ENCODE peak calls at places on chromosomes 5 and 9, in seven cellular contexts. N is psoas muscle, P is HepG2, L is PC-3, B is fibroblast of the aortic adventitia, G is cardiac fibroblast, O is fibroblast of pulmonary artery. A is an unnamed sample.

GRCh38 chr5:68554566-68555279 is 339.2 kb downstream of the PIK3R1 start:
- DNase-seq in N (peak; percentile 69), P (no peak), L (no peak), B (peak; percentile 99), G (peak; percentile 75), O (peak; percentile 88), A (peak; percentile 94)

GRCh38 chr5:113574417-113574816 is 60.9 kb downstream of the YTHDC2 start:
- DNase-seq in N (no peak), P (no peak), L (peak; percentile 65), B (peak; percentile 82), G (peak; percentile 87), O (peak; percentile 83), A (peak; percentile 64)

GRCh38 chr9:124453586-124454191 is 3.4 kb downstream of the ADGRD2 start:
- DNase-seq in N (no peak), P (no peak), L (no peak), B (no peak), G (no peak), O (no peak), A (no peak)

GRCh38 chr9:121154782-121155181 is 46.9 kb downstream of the RAB14 start:
- DNase-seq in N (no peak), P (no peak), L (peak; percentile 70), B (no peak), G (no peak), O (no peak), A (no peak)

GRCh38 chr9:91034521-91034920 is 232.9 kb downstream of the SYK start:
- DNase-seq in N (no peak), P (no peak), L (peak; percentile 49), B (no peak), G (no peak), O (no peak), A (no peak)

GRCh38 chr9:122100756-122101155 is 7.6 kb upstream of the TTLL11 start:
- DNase-seq in N (no peak), P (no peak), L (no peak), B (no peak), G (no peak), O (no peak), A (no peak)

GRCh38 chr9:76297721-76298239 is 96.4 kb downstream of the RFK start:
- DNase-seq in N (peak; percentile 59), P (no peak), L (no peak), B (peak; percentile 77), G (peak; percentile 45), O (peak; percentile 48), A (peak; percentile 77)

GRCh38 chr9:111662851-111663823 is 1.7 kb downstream of the GNG10 start:
- DNase-seq in N (no peak), P (no peak), L (no peak), B (no peak), G (no peak), O (no peak), A (no peak)

GRCh38 chr5:135067587-135067986 is 33.6 kb upstream of the PITX1 start:
- DNase-seq in N (no peak), P (no peak), L (no peak), B (no peak), G (no peak), O (no peak), A (no peak)

GRCh38 chr5:62720036-62720441 is 141.4 kb downstream of the LRRC70 start:
- DNase-seq in N (no peak), P (peak; percentile 30), L (peak; percentile 41), B (no peak), G (no peak), O (peak; percentile 17), A (no peak)

GRCh38 chr9:22954964-22955363 is 508.3 kb downstream of the DMRTA1 start:
- DNase-seq in N (no peak), P (no peak), L (no peak), B (no peak), G (no peak), O (no peak), A (no peak)

GRCh38 chr9:113519401-113520108 is 56.0 kb downstream of the RGS3 start:
- DNase-seq in N (no peak), P (peak; percentile 33), L (peak; percentile 35), B (peak; percentile 30), G (peak; percentile 25), O (peak; percentile 8), A (no peak)

GRCh38 chr9:130058887-130059286 is 5.2 kb downstream of the GPR107 start:
- DNase-seq in N (no peak), P (no peak), L (no peak), B (peak; percentile 43), G (no peak), O (no peak), A (no peak)

GRCh38 chr5:160064441-160064840 is 54.8 kb downstream of the PWWP2A start:
- DNase-seq in N (no peak), P (no peak), L (no peak), B (no peak), G (no peak), O (no peak), A (no peak)

GRCh38 chr5:122470365-122470764 is 158.3 kb downstream of the SNCAIP start:
- DNase-seq in N (no peak), P (no peak), L (no peak), B (no peak), G (no peak), O (no peak), A (no peak)

GRCh38 chr5:122469520-122469919 is 157.5 kb downstream of the SNCAIP start:
- DNase-seq in N (no peak), P (no peak), L (no peak), B (no peak), G (no peak), O (no peak), A (no peak)

GRCh38 chr5:122471031-122471751 is 159.2 kb downstream of the SNCAIP start:
- DNase-seq in N (no peak), P (no peak), L (no peak), B (no peak), G (no peak), O (no peak), A (no peak)

GRCh38 chr5:122465994-122466393 is 154.0 kb downstream of the SNCAIP start:
- DNase-seq in N (no peak), P (no peak), L (no peak), B (no peak), G (no peak), O (no peak), A (no peak)

GRCh38 chr5:122468351-122469111 is 156.5 kb downstream of the SNCAIP start:
- DNase-seq in N (no peak), P (no peak), L (no peak), B (no peak), G (no peak), O (no peak), A (no peak)
- TF ChIP-seq CTCF in N (no peak), P (no peak), L (peak; percentile 34), B (no peak), G (peak; percentile 2), O (peak; percentile 15), A (no peak)

GRCh38 chr9:77450093-77450475 is 198.0 kb downstream of the GNA14 start:
- DNase-seq in N (no peak), P (no peak), L (no peak), B (no peak), G (no peak), O (no peak), A (no peak)

GRCh38 chr9:77447646-77448045 is 200.5 kb downstream of the GNA14 start:
- DNase-seq in N (no peak), P (no peak), L (no peak), B (no peak), G (no peak), O (no peak), A (no peak)

GRCh38 chr9:77451507-77451906 is 196.6 kb downstream of the GNA14 start:
- DNase-seq in N (no peak), P (no peak), L (peak; percentile 45), B (no peak), G (no peak), O (no peak), A (no peak)

GRCh38 chr9:77453857-77454647 is 194.1 kb downstream of the GNA14 start:
- DNase-seq in N (no peak), P (no peak), L (no peak), B (no peak), G (no peak), O (no peak), A (no peak)

DNA sequence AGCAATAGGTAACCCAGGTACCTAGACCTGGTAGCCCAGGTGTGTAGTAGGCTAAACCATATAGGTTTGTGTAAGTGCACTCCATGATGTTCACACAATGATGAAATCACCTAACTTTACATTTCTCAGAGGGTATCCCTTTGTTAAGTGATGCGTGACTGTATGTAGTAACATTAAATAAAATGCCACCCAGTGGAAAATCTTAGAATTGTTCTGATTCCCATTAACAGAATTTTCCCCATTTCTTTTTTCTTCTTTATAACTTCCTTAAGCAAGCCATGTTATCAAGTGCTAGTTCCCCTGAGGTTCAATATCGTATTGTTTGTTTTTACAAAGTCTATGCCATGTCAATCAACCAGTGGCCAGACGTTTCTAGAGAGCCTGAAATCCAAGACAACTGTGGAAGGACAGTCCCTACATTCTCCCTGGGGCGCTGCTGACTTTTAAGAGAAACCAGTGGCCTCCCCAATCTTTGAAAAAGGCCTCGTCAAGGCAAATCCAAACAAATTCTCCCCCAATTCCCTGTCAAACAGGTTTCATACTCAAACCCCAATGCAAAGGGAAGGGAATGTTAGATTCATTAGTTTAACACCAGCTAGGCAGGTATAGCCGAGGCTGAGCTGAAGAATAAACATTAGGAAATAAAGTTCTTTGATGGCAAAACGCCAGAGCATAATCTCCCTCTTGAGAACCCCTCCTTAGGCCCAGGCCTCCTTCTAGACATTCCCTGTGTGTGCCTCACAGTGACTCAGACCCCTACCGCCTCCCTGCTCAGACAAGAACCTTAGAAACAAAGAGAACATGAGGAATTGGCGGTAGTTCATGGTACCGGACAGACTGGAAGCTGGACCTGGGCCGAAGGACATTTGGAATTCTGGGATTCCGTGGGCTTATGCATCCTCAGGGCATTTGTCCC is 198.7 kb downstream of the GNA14 start:
- DNase-seq in N (no peak), P (no peak), L (peak; percentile 11), B (peak; percentile 88), G (peak; percentile 98), O (peak; percentile 95), A (peak; percentile 57)
- TF ChIP-seq CTCF in N (no peak), P (no peak), L (peak; percentile 33), B (peak; percentile 14), G (no peak), O (peak; percentile 11), A (no peak)

GRCh38 chr5:123511648-123512605 is at the start of gene CSNK1G3:
- DNase-seq in N (peak; percentile 98), P (peak; percentile 93), L (peak; percentile 94), B (peak; percentile 98), G (peak; percentile 99), O (peak; percentile 99), A (peak; percentile 99)
- TF ChIP-seq CTCF in N (no peak), P (peak; percentile 27), L (no peak), B (no peak), G (no peak), O (no peak), A (no peak)

DNA sequence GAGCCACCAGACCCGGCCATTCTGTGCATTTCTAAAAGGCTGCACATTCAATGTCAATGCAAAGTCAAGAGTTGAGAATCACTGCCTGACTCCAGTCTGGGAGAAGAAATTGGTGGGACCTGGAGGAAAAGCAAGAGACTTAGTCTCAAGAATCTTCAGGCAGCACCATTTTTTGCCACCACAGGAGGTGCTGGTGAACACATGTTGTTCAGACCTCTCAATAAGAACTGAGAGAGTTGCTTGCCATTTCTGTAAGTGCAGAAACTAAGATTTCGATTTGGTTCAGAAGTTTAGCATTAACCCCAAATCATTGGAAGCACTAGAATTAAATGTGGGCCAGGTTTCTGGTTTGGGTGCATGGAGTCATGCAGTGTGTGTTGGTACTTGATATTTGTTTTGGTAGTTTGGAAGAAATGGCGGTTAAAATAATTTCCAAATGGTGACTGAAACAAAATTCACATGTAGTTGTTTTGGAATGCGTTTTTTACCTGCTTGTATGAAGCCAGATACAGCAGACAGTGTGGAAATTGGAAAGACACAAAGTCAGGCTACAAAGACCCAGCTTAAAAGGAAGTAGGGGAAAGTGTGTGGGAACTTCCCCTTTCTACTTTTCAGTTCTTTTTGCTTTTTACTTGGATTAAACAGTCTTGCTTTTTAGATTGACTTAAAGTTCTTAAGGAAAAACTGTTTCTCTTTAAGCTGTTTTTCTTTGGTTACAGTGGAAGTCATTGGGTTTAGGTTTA is 20.4 kb downstream of the PDE8B start:
- DNase-seq in N (no peak), P (no peak), L (peak; percentile 17), B (no peak), G (peak; percentile 26), O (peak; percentile 4), A (no peak)
- TF ChIP-seq CTCF in N (no peak), P (no peak), L (peak; percentile 33), B (no peak), G (peak; percentile 33), O (peak; percentile 10), A (peak; percentile 12)